ENCODE peak calls at places on chromosomes 5 and 9, in nine cellular contexts. B, Q, C, E, I, U, L, W and O are unnamed samples.

GRCh38 chr5:15263942-15264341 is 236.0 kb upstream of the FBXL7 start:
- DNase-seq in B (no peak), Q (no peak), C (no peak), E (no peak), I (no peak), U (no peak), L (no peak), W (no peak), O (peak; percentile 8)

GRCh38 chr5:860506-861150 is 9.8 kb upstream of the ZDHHC11 start:
- DNase-seq in B (no peak), Q (no peak), C (no peak), E (no peak), I (no peak), U (no peak), L (no peak), W (no peak), O (no peak)

GRCh38 chr5:154944716-154945115 is 3.8 kb downstream of the MRPL22 start:
- DNase-seq in B (no peak), Q (no peak), C (no peak), E (no peak), I (no peak), U (no peak), L (no peak), W (no peak), O (no peak)

GRCh38 chr9:35962126-35962906 is 4.4 kb upstream of the OR2S2 start:
- DNase-seq in B (no peak), Q (no peak), C (no peak), E (no peak), I (no peak), U (no peak), L (peak; percentile 29), W (no peak), O (peak; percentile 69)

GRCh38 chr9:6584881-6585597 is 60.5 kb downstream of the GLDC start:
- DNase-seq in B (no peak), Q (no peak), C (no peak), E (no peak), I (peak; percentile 19), U (peak; percentile 79), L (no peak), W (peak; percentile 19), O (peak; percentile 46)

GRCh38 chr9:79577969-79578723 is 6.4 kb downstream of the TLE4 start:
- DNase-seq in B (no peak), Q (no peak), C (no peak), E (no peak), I (no peak), U (no peak), L (no peak), W (peak; percentile 25), O (no peak)

GRCh38 chr5:166529200-166529599 is 1762.2 kb upstream of the WWC1 start:
- DNase-seq in B (no peak), Q (no peak), C (no peak), E (no peak), I (no peak), U (no peak), L (no peak), W (no peak), O (no peak)

GRCh38 chr5:139167533-139167932 is 30.6 kb downstream of the SIL1 start:
- DNase-seq in B (no peak), Q (no peak), C (no peak), E (no peak), I (no peak), U (no peak), L (no peak), W (no peak), O (no peak)

GRCh38 chr5:7374186-7374585 is 21.8 kb upstream of the ADCY2 start:
- DNase-seq in B (no peak), Q (no peak), C (no peak), E (no peak), I (no peak), U (no peak), L (no peak), W (no peak), O (no peak)

GRCh38 chr5:32390819-32391591 is 53.5 kb downstream of the ZFR start:
- DNase-seq in B (no peak), Q (no peak), C (peak; percentile 20), E (no peak), I (peak; percentile 74), U (peak; percentile 7), L (no peak), W (no peak), O (no peak)

GRCh38 chr9:83204047-83204446 is 141.1 kb upstream of the RASEF start:
- DNase-seq in B (no peak), Q (no peak), C (no peak), E (no peak), I (no peak), U (peak; percentile 17), L (no peak), W (no peak), O (no peak)

GRCh38 chr9:14309403-14309802 is 4.5 kb downstream of the NFIB start:
- DNase-seq in B (no peak), Q (no peak), C (no peak), E (no peak), I (no peak), U (peak; percentile 41), L (no peak), W (no peak), O (no peak)